ENCODE peak calls at places on chromosome 17, in eight cellular contexts. One of them, this sample, is unnamed.

GRCh38 chr17:27466748-27467375 is 10.6 kb downstream of the KSR1 start:
- DNase-seq in dorsolateral prefrontal cortex: no peak
- DNase-seq in body of pancreas: no peak
- DNase-seq in RWPE1: no peak
- DNase-seq in tibial nerve: no peak
- DNase-seq in suprapubic skin: no peak
- DNase-seq in iPS DF 6.9: no peak
- DNase-seq in caudate nucleus: no peak
- DNase-seq in this sample: no peak

GRCh38 chr17:21392257-21392656 is 16.1 kb downstream of the KCNJ12 start:
- DNase-seq in dorsolateral prefrontal cortex: no peak
- DNase-seq in tibial nerve: no peak
- DNase-seq in RWPE1: no peak
- DNase-seq in body of pancreas: no peak
- DNase-seq in iPS DF 6.9: no peak
- DNase-seq in suprapubic skin: no peak
- DNase-seq in caudate nucleus: no peak
- DNase-seq in this sample: no peak

GRCh38 chr17:39332092-39332491 is 69.3 kb downstream of the FBXL20 start:
- DNase-seq in tibial nerve: no peak
- DNase-seq in caudate nucleus: no peak
- DNase-seq in RWPE1: no peak
- DNase-seq in suprapubic skin: no peak
- DNase-seq in dorsolateral prefrontal cortex: no peak
- DNase-seq in iPS DF 6.9: no peak
- DNase-seq in body of pancreas: no peak
- DNase-seq in this sample: no peak

GRCh38 chr17:78986048-78986648 is 6.4 kb upstream of the LGALS3BP start:
- DNase-seq in tibial nerve: no peak
- DNase-seq in body of pancreas: peak
- DNase-seq in RWPE1: no peak
- DNase-seq in iPS DF 6.9: no peak
- DNase-seq in caudate nucleus: no peak
- DNase-seq in dorsolateral prefrontal cortex: no peak
- DNase-seq in suprapubic skin: no peak
- DNase-seq in this sample: no peak

GRCh38 chr17:80290199-80290598 is 29.5 kb downstream of the RNF213 start:
- DNase-seq in body of pancreas: no peak
- DNase-seq in suprapubic skin: no peak
- DNase-seq in tibial nerve: no peak
- DNase-seq in dorsolateral prefrontal cortex: no peak
- DNase-seq in caudate nucleus: no peak
- DNase-seq in iPS DF 6.9: no peak
- DNase-seq in RWPE1: no peak
- DNase-seq in this sample: no peak

GRCh38 chr17:1989135-1989534 is 36.0 kb downstream of the RTN4RL1 start:
- DNase-seq in caudate nucleus: no peak
- DNase-seq in iPS DF 6.9: no peak
- DNase-seq in dorsolateral prefrontal cortex: no peak
- DNase-seq in tibial nerve: no peak
- DNase-seq in body of pancreas: no peak
- DNase-seq in RWPE1: peak
- DNase-seq in suprapubic skin: peak
- DNase-seq in this sample: no peak

GRCh38 chr17:4548061-4548461 is 7.1 kb downstream of the MYBBP1A start:
- DNase-seq in caudate nucleus: no peak
- DNase-seq in tibial nerve: no peak
- DNase-seq in suprapubic skin: no peak
- DNase-seq in iPS DF 6.9: no peak
- DNase-seq in dorsolateral prefrontal cortex: no peak
- DNase-seq in RWPE1: no peak
- DNase-seq in body of pancreas: no peak
- DNase-seq in this sample: no peak

GRCh38 chr17:59851431-59852375 is 41.0 kb downstream of the TUBD1 start:
- DNase-seq in RWPE1: no peak
- DNase-seq in dorsolateral prefrontal cortex: no peak
- DNase-seq in body of pancreas: peak
- DNase-seq in iPS DF 6.9: no peak
- DNase-seq in tibial nerve: no peak
- DNase-seq in caudate nucleus: no peak
- DNase-seq in suprapubic skin: peak
- DNase-seq in this sample: no peak

GRCh38 chr17:61452301-61453290 is at the start of gene TBX4:
- DNase-seq in caudate nucleus: no peak
- DNase-seq in dorsolateral prefrontal cortex: no peak
- DNase-seq in suprapubic skin: peak
- DNase-seq in iPS DF 6.9: no peak
- DNase-seq in body of pancreas: no peak
- DNase-seq in RWPE1: no peak
- DNase-seq in tibial nerve: no peak
- DNase-seq in this sample: no peak

GRCh38 chr17:79224476-79224875 is 149.9 kb downstream of the ENGASE start:
- DNase-seq in body of pancreas: no peak
- DNase-seq in RWPE1: no peak
- DNase-seq in caudate nucleus: no peak
- DNase-seq in dorsolateral prefrontal cortex: no peak
- DNase-seq in suprapubic skin: no peak
- DNase-seq in tibial nerve: no peak
- DNase-seq in iPS DF 6.9: no peak
- DNase-seq in this sample: no peak

GRCh38 chr17:38560503-38561318 is 45.0 kb downstream of the SRCIN1 start:
- DNase-seq in caudate nucleus: no peak
- DNase-seq in body of pancreas: no peak
- DNase-seq in tibial nerve: no peak
- DNase-seq in suprapubic skin: peak
- DNase-seq in dorsolateral prefrontal cortex: no peak
- DNase-seq in RWPE1: no peak
- DNase-seq in iPS DF 6.9: no peak
- DNase-seq in this sample: no peak

GRCh38 chr17:79705674-79706073 is 25.1 kb upstream of the ENPP7 start:
- DNase-seq in suprapubic skin: no peak
- DNase-seq in tibial nerve: no peak
- DNase-seq in body of pancreas: no peak
- DNase-seq in iPS DF 6.9: no peak
- DNase-seq in dorsolateral prefrontal cortex: no peak
- DNase-seq in RWPE1: no peak
- DNase-seq in caudate nucleus: no peak
- DNase-seq in this sample: no peak

GRCh38 chr17:12624221-12624620 is 41.5 kb upstream of the MYOCD start:
- DNase-seq in caudate nucleus: no peak
- DNase-seq in suprapubic skin: no peak
- DNase-seq in body of pancreas: no peak
- DNase-seq in dorsolateral prefrontal cortex: no peak
- DNase-seq in iPS DF 6.9: no peak
- DNase-seq in tibial nerve: no peak
- DNase-seq in RWPE1: no peak
- DNase-seq in this sample: no peak

GRCh38 chr17:51643702-51644490 is 383.6 kb downstream of the UTP18 start:
- DNase-seq in iPS DF 6.9: no peak
- DNase-seq in dorsolateral prefrontal cortex: no peak
- DNase-seq in body of pancreas: no peak
- DNase-seq in RWPE1: peak
- DNase-seq in caudate nucleus: no peak
- DNase-seq in suprapubic skin: no peak
- DNase-seq in tibial nerve: no peak
- DNase-seq in this sample: no peak

GRCh38 chr17:19248923-19249574 is 11.9 kb downstream of the EPN2 start:
- DNase-seq in body of pancreas: peak
- DNase-seq in suprapubic skin: no peak
- DNase-seq in caudate nucleus: no peak
- DNase-seq in RWPE1: no peak
- DNase-seq in dorsolateral prefrontal cortex: no peak
- DNase-seq in tibial nerve: no peak
- DNase-seq in iPS DF 6.9: no peak
- DNase-seq in this sample: no peak

GRCh38 chr17:6843241-6843890 is 11.8 kb upstream of the TEKT1 start:
- DNase-seq in RWPE1: peak
- DNase-seq in dorsolateral prefrontal cortex: no peak
- DNase-seq in body of pancreas: no peak
- DNase-seq in suprapubic skin: no peak
- DNase-seq in caudate nucleus: no peak
- DNase-seq in iPS DF 6.9: no peak
- DNase-seq in tibial nerve: no peak
- DNase-seq in this sample: peak

GRCh38 chr17:7222093-7222971 is 2.6 kb downstream of the ACADVL start:
- DNase-seq in suprapubic skin: peak
- DNase-seq in iPS DF 6.9: no peak
- DNase-seq in tibial nerve: no peak
- DNase-seq in dorsolateral prefrontal cortex: no peak
- DNase-seq in RWPE1: no peak
- DNase-seq in body of pancreas: no peak
- DNase-seq in caudate nucleus: no peak
- DNase-seq in this sample: no peak

GRCh38 chr17:5819921-5820685 is 235.8 kb upstream of the NLRP1 start:
- DNase-seq in iPS DF 6.9: no peak
- DNase-seq in dorsolateral prefrontal cortex: no peak
- DNase-seq in suprapubic skin: no peak
- DNase-seq in RWPE1: no peak
- DNase-seq in body of pancreas: no peak
- DNase-seq in caudate nucleus: no peak
- DNase-seq in tibial nerve: no peak
- DNase-seq in this sample: no peak

GRCh38 chr17:59451706-59452105 is 113.7 kb upstream of the DHX40 start:
- DNase-seq in body of pancreas: no peak
- DNase-seq in dorsolateral prefrontal cortex: no peak
- DNase-seq in RWPE1: peak
- DNase-seq in tibial nerve: no peak
- DNase-seq in caudate nucleus: peak
- DNase-seq in suprapubic skin: no peak
- DNase-seq in iPS DF 6.9: no peak
- DNase-seq in this sample: no peak

GRCh38 chr17:27845264-27846041 is 45.1 kb upstream of the NOS2 start:
- DNase-seq in body of pancreas: no peak
- DNase-seq in caudate nucleus: no peak
- DNase-seq in RWPE1: no peak
- DNase-seq in tibial nerve: no peak
- DNase-seq in suprapubic skin: no peak
- DNase-seq in iPS DF 6.9: no peak
- DNase-seq in dorsolateral prefrontal cortex: no peak
- DNase-seq in this sample: no peak

GRCh38 chr17:19590912-19591551 is 57.4 kb downstream of the SLC47A1 start:
- DNase-seq in caudate nucleus: no peak
- DNase-seq in tibial nerve: no peak
- DNase-seq in dorsolateral prefrontal cortex: no peak
- DNase-seq in iPS DF 6.9: no peak
- DNase-seq in suprapubic skin: peak
- DNase-seq in RWPE1: no peak
- DNase-seq in body of pancreas: no peak
- DNase-seq in this sample: no peak

GRCh38 chr17:77129568-77130301 is 11.0 kb upstream of the SEC14L1 start:
- DNase-seq in tibial nerve: no peak
- DNase-seq in suprapubic skin: no peak
- DNase-seq in body of pancreas: no peak
- DNase-seq in dorsolateral prefrontal cortex: no peak
- DNase-seq in iPS DF 6.9: no peak
- DNase-seq in caudate nucleus: no peak
- DNase-seq in RWPE1: no peak
- DNase-seq in this sample: no peak

GRCh38 chr17:42803074-42803883 is 4.6 kb downstream of the CNTD1 start:
- DNase-seq in suprapubic skin: no peak
- DNase-seq in iPS DF 6.9: no peak
- DNase-seq in caudate nucleus: no peak
- DNase-seq in RWPE1: no peak
- DNase-seq in tibial nerve: no peak
- DNase-seq in body of pancreas: no peak
- DNase-seq in dorsolateral prefrontal cortex: no peak
- DNase-seq in this sample: no peak

GRCh38 chr17:17448723-17449122 is 28.1 kb upstream of the MED9 start:
- DNase-seq in tibial nerve: no peak
- DNase-seq in RWPE1: no peak
- DNase-seq in suprapubic skin: no peak
- DNase-seq in iPS DF 6.9: no peak
- DNase-seq in body of pancreas: no peak
- DNase-seq in caudate nucleus: no peak
- DNase-seq in dorsolateral prefrontal cortex: no peak
- DNase-seq in this sample: no peak
- H3K27ac ChIP-seq in tibial nerve: no peak
- H3K27ac ChIP-seq in RWPE1: no peak
- H3K27ac ChIP-seq in suprapubic skin: no peak
- H3K27ac ChIP-seq in iPS DF 6.9: no peak
- H3K27ac ChIP-seq in body of pancreas: no peak
- H3K27ac ChIP-seq in caudate nucleus: no peak
- H3K27ac ChIP-seq in dorsolateral prefrontal cortex: no peak
- H3K27ac ChIP-seq in this sample: no peak

DNA sequence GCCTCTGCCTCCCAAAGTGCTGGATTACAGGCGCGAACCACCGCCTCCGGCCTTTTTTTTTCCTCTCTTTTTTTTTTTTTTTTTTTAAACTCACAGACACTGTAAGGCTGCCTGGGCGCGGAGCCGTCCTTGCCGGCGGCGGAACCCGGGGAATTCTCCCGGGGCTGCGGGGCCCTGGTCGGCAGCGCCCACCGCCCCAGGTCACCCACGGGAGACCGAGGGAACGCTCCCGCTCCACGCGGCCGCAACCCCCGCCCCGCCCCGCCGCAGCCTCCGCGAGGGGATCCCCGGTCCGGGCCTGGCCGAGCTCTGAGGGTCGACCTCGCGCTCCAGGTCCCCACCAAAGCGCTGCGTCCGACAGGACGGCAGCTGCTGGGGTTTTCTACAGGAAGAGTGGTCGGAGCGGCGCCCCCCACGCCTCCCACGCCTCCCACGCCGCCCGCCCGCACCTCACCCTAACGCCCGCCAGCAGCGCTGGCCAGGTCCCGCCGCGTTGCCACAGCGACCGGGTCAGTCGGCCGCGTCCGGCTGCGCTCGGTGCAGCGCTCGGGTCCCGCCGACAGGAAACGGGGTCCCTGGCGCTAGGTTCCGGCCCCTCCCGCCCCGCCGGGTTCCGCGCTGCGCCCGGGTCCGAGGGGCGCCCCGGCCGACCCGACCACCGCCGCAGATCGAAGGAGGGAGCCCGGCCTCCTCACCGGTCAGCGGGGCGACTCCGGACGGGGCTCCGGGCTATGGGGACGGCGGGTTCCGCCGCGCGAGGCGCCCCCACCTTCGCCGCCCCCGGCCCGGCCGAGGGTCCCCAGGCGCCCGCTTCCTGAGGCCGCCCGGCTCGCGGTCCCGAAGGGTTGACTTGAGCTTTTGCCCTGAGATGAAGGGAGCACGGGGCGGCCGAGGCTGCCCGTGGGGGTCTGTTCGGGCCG is at the start of gene CCDC57:
- DNase-seq in iPS DF 6.9: no peak
- DNase-seq in dorsolateral prefrontal cortex: peak
- DNase-seq in suprapubic skin: peak
- DNase-seq in RWPE1: peak
- DNase-seq in body of pancreas: peak
- DNase-seq in caudate nucleus: peak
- DNase-seq in tibial nerve: peak
- DNase-seq in this sample: no peak
- H3K27ac ChIP-seq in iPS DF 6.9: no peak
- H3K27ac ChIP-seq in dorsolateral prefrontal cortex: peak
- H3K27ac ChIP-seq in suprapubic skin: peak
- H3K27ac ChIP-seq in RWPE1: peak
- H3K27ac ChIP-seq in body of pancreas: peak
- H3K27ac ChIP-seq in caudate nucleus: peak
- H3K27ac ChIP-seq in tibial nerve: peak
- H3K27ac ChIP-seq in this sample: peak

GRCh38 chr17:35605753-35606152 is 18.6 kb downstream of the AP2B1 start:
- DNase-seq in iPS DF 6.9: no peak
- DNase-seq in RWPE1: no peak
- DNase-seq in suprapubic skin: no peak
- DNase-seq in tibial nerve: no peak
- DNase-seq in caudate nucleus: no peak
- DNase-seq in body of pancreas: no peak
- DNase-seq in dorsolateral prefrontal cortex: no peak
- DNase-seq in this sample: no peak
- H3K27ac ChIP-seq in iPS DF 6.9: no peak
- H3K27ac ChIP-seq in RWPE1: no peak
- H3K27ac ChIP-seq in suprapubic skin: no peak
- H3K27ac ChIP-seq in tibial nerve: no peak
- H3K27ac ChIP-seq in caudate nucleus: no peak
- H3K27ac ChIP-seq in body of pancreas: no peak
- H3K27ac ChIP-seq in dorsolateral prefrontal cortex: no peak
- H3K27ac ChIP-seq in this sample: no peak

GRCh38 chr17:44214896-44215295 is 4.6 kb downstream of the UBTF start:
- DNase-seq in caudate nucleus: no peak
- DNase-seq in RWPE1: no peak
- DNase-seq in dorsolateral prefrontal cortex: no peak
- DNase-seq in iPS DF 6.9: no peak
- DNase-seq in body of pancreas: no peak
- DNase-seq in suprapubic skin: no peak
- DNase-seq in tibial nerve: no peak
- DNase-seq in this sample: no peak
- H3K27ac ChIP-seq in caudate nucleus: no peak
- H3K27ac ChIP-seq in RWPE1: peak
- H3K27ac ChIP-seq in dorsolateral prefrontal cortex: no peak
- H3K27ac ChIP-seq in iPS DF 6.9: no peak
- H3K27ac ChIP-seq in body of pancreas: no peak
- H3K27ac ChIP-seq in suprapubic skin: no peak
- H3K27ac ChIP-seq in tibial nerve: no peak
- H3K27ac ChIP-seq in this sample: no peak